ENCODE peak calls at places on chromosomes 6 and 20, in seven cellular contexts. F is SIG-M5; V is lung; Z is activated CD4-positive, alpha-beta T cell treated with anti-CD3 and anti-CD28 coated beads for 1 hour; Y is lower leg skin; E is fibroblast of gingiva; B is C1 segment of cervical spinal cord. D is an unnamed sample.

GRCh38 chr6:144219056-144219685 is 66.0 kb upstream of the UTRN start:
- DNase-seq in F (no peak), V (no peak), Z (no peak), Y (no peak), E (peak), B (no peak), D (peak)

GRCh38 chr6:119303164-119303887 is 46.2 kb downstream of the MAN1A1 start:
- DNase-seq in F (no peak), V (no peak), Z (no peak), Y (no peak), E (no peak), B (no peak), D (no peak)

GRCh38 chr6:100116409-100117194 is 122.6 kb upstream of the MCHR2 start:
- DNase-seq in F (no peak), V (no peak), Z (no peak), Y (peak), E (peak), B (peak), D (peak)

GRCh38 chr6:2857580-2858337 is 16.1 kb upstream of the SERPINB1 start:
- DNase-seq in F (no peak), V (no peak), Z (peak), Y (no peak), E (no peak), B (no peak), D (peak)

GRCh38 chr6:112049051-112049799 is 4.7 kb upstream of the CCN6 start:
- DNase-seq in F (no peak), V (no peak), Z (no peak), Y (no peak), E (no peak), B (no peak), D (no peak)

GRCh38 chr6:157860505-157860991 is 37.5 kb downstream of the SNX9 start:
- DNase-seq in F (no peak), V (no peak), Z (no peak), Y (no peak), E (no peak), B (no peak), D (no peak)

GRCh38 chr6:105993769-105994521 is 92.2 kb upstream of the PRDM1 start:
- DNase-seq in F (no peak), V (no peak), Z (peak), Y (peak), E (peak), B (no peak), D (peak)

GRCh38 chr6:12450446-12450845 is 160.3 kb downstream of the EDN1 start:
- DNase-seq in F (no peak), V (no peak), Z (no peak), Y (no peak), E (no peak), B (no peak), D (no peak)

GRCh38 chr20:59455392-59456341 is 148.7 kb upstream of the PHACTR3 start:
- DNase-seq in F (no peak), V (no peak), Z (no peak), Y (peak), E (no peak), B (peak), D (no peak)

GRCh38 chr20:47258745-47259695 is 97.5 kb downstream of the ZMYND8 start:
- DNase-seq in F (no peak), V (no peak), Z (no peak), Y (no peak), E (peak), B (no peak), D (no peak)

GRCh38 chr6:47016236-47016635 is 25.9 kb downstream of the ADGRF1 start:
- DNase-seq in F (no peak), V (no peak), Z (no peak), Y (no peak), E (no peak), B (no peak), D (no peak)

GRCh38 chr20:63624486-63624885 is 2.4 kb downstream of the GMEB2 start:
- DNase-seq in F (no peak), V (no peak), Z (no peak), Y (no peak), E (peak), B (no peak), D (no peak)

GRCh38 chr6:7087491-7087979 is 20.2 kb upstream of the RREB1 start:
- DNase-seq in F (no peak), V (no peak), Z (peak), Y (no peak), E (no peak), B (no peak), D (no peak)

GRCh38 chr6:114449659-114450058 is 106.8 kb upstream of the HS3ST5 start:
- DNase-seq in F (no peak), V (no peak), Z (no peak), Y (no peak), E (no peak), B (no peak), D (no peak)

D was measured in GF-D8.